ENCODE peak calls at places on chromosomes 12 and 14, in nine cellular contexts. One of them, this sample, is unnamed.

GRCh38 chr12:63966603-63966975 is 122.1 kb downstream of the SRGAP1 start:
- DNase-seq in PC-3: no peak
- DNase-seq in CD4-positive, alpha-beta T cell: no peak
- DNase-seq in dorsolateral prefrontal cortex: no peak
- DNase-seq in ELR: no peak
- DNase-seq in fibroblast of mammary gland: no peak
- DNase-seq in T-cell: no peak
- DNase-seq in NCI-H1092: no peak
- DNase-seq in HT1080: no peak
- DNase-seq in this sample: no peak

GRCh38 chr12:45671254-45671653 is 58.3 kb upstream of the ARID2 start:
- DNase-seq in CD4-positive, alpha-beta T cell: no peak
- DNase-seq in T-cell: no peak
- DNase-seq in fibroblast of mammary gland: peak
- DNase-seq in PC-3: peak
- DNase-seq in dorsolateral prefrontal cortex: no peak
- DNase-seq in ELR: peak
- DNase-seq in NCI-H1092: no peak
- DNase-seq in HT1080: peak
- DNase-seq in this sample: no peak

GRCh38 chr12:69655616-69656336 is 43.3 kb downstream of the BEST3 start:
- DNase-seq in T-cell: no peak
- DNase-seq in fibroblast of mammary gland: peak
- DNase-seq in NCI-H1092: no peak
- DNase-seq in dorsolateral prefrontal cortex: no peak
- DNase-seq in CD4-positive, alpha-beta T cell: no peak
- DNase-seq in ELR: peak
- DNase-seq in PC-3: peak
- DNase-seq in HT1080: peak
- DNase-seq in this sample: no peak

GRCh38 chr12:120709976-120710804 is at the start of gene UNC119B:
- DNase-seq in NCI-H1092: no peak
- DNase-seq in fibroblast of mammary gland: peak
- DNase-seq in T-cell: peak
- DNase-seq in HT1080: no peak
- DNase-seq in PC-3: peak
- DNase-seq in ELR: peak
- DNase-seq in dorsolateral prefrontal cortex: peak
- DNase-seq in CD4-positive, alpha-beta T cell: peak
- DNase-seq in this sample: peak

GRCh38 chr14:22837059-22837749 is 819 bp downstream of the MMP14 start:
- DNase-seq in CD4-positive, alpha-beta T cell: no peak
- DNase-seq in T-cell: no peak
- DNase-seq in dorsolateral prefrontal cortex: no peak
- DNase-seq in PC-3: peak
- DNase-seq in HT1080: no peak
- DNase-seq in ELR: peak
- DNase-seq in NCI-H1092: no peak
- DNase-seq in fibroblast of mammary gland: peak
- DNase-seq in this sample: no peak

GRCh38 chr14:99645545-99646505 is 896 bp downstream of the HHIPL1 start:
- DNase-seq in dorsolateral prefrontal cortex: no peak
- DNase-seq in HT1080: no peak
- DNase-seq in T-cell: no peak
- DNase-seq in PC-3: no peak
- DNase-seq in ELR: no peak
- DNase-seq in CD4-positive, alpha-beta T cell: no peak
- DNase-seq in NCI-H1092: no peak
- DNase-seq in fibroblast of mammary gland: no peak
- DNase-seq in this sample: no peak

GRCh38 chr14:34403646-34404045 is 58.4 kb downstream of the SPTSSA start:
- DNase-seq in PC-3: no peak
- DNase-seq in fibroblast of mammary gland: peak
- DNase-seq in CD4-positive, alpha-beta T cell: no peak
- DNase-seq in ELR: no peak
- DNase-seq in HT1080: no peak
- DNase-seq in NCI-H1092: no peak
- DNase-seq in T-cell: no peak
- DNase-seq in dorsolateral prefrontal cortex: no peak
- DNase-seq in this sample: no peak

GRCh38 chr12:24109381-24110039 is 160.0 kb upstream of the SOX5 start:
- DNase-seq in fibroblast of mammary gland: peak
- DNase-seq in PC-3: peak
- DNase-seq in T-cell: no peak
- DNase-seq in CD4-positive, alpha-beta T cell: no peak
- DNase-seq in ELR: peak
- DNase-seq in dorsolateral prefrontal cortex: no peak
- DNase-seq in NCI-H1092: no peak
- DNase-seq in HT1080: no peak
- DNase-seq in this sample: no peak

GRCh38 chr12:54428050-54429013 is 9.3 kb upstream of the ITGA5 start:
- DNase-seq in dorsolateral prefrontal cortex: no peak
- DNase-seq in T-cell: no peak
- DNase-seq in CD4-positive, alpha-beta T cell: no peak
- DNase-seq in NCI-H1092: no peak
- DNase-seq in HT1080: peak
- DNase-seq in fibroblast of mammary gland: peak
- DNase-seq in PC-3: no peak
- DNase-seq in ELR: peak
- DNase-seq in this sample: no peak

GRCh38 chr14:37595809-37596595 is 573 bp downstream of the TTC6 start:
- DNase-seq in PC-3: peak
- DNase-seq in HT1080: peak
- DNase-seq in ELR: peak
- DNase-seq in CD4-positive, alpha-beta T cell: peak
- DNase-seq in T-cell: no peak
- DNase-seq in fibroblast of mammary gland: peak
- DNase-seq in NCI-H1092: peak
- DNase-seq in dorsolateral prefrontal cortex: no peak
- DNase-seq in this sample: no peak

GRCh38 chr12:1531160-1531653 is 63.2 kb downstream of the FBXL14 start:
- DNase-seq in T-cell: no peak
- DNase-seq in ELR: no peak
- DNase-seq in dorsolateral prefrontal cortex: peak
- DNase-seq in CD4-positive, alpha-beta T cell: no peak
- DNase-seq in HT1080: no peak
- DNase-seq in NCI-H1092: no peak
- DNase-seq in fibroblast of mammary gland: no peak
- DNase-seq in PC-3: no peak
- DNase-seq in this sample: no peak

GRCh38 chr12:78732481-78732880 is 132.1 kb upstream of the SYT1 start:
- DNase-seq in PC-3: no peak
- DNase-seq in CD4-positive, alpha-beta T cell: no peak
- DNase-seq in ELR: no peak
- DNase-seq in NCI-H1092: no peak
- DNase-seq in fibroblast of mammary gland: no peak
- DNase-seq in HT1080: no peak
- DNase-seq in T-cell: no peak
- DNase-seq in dorsolateral prefrontal cortex: no peak
- DNase-seq in this sample: no peak

GRCh38 chr12:70646850-70647249 is 9.6 kb upstream of the PTPRB start:
- DNase-seq in CD4-positive, alpha-beta T cell: no peak
- DNase-seq in ELR: peak
- DNase-seq in T-cell: no peak
- DNase-seq in HT1080: peak
- DNase-seq in fibroblast of mammary gland: peak
- DNase-seq in NCI-H1092: no peak
- DNase-seq in dorsolateral prefrontal cortex: no peak
- DNase-seq in PC-3: peak
- DNase-seq in this sample: no peak

GRCh38 chr14:67729072-67729561 is 27.4 kb downstream of the RDH12 start:
- DNase-seq in dorsolateral prefrontal cortex: no peak
- DNase-seq in PC-3: no peak
- DNase-seq in ELR: no peak
- DNase-seq in fibroblast of mammary gland: no peak
- DNase-seq in CD4-positive, alpha-beta T cell: no peak
- DNase-seq in HT1080: no peak
- DNase-seq in NCI-H1092: no peak
- DNase-seq in T-cell: no peak
- DNase-seq in this sample: no peak

GRCh38 chr12:110270125-110270962 is 10.7 kb upstream of the ATP2A2 start:
- DNase-seq in NCI-H1092: peak
- DNase-seq in dorsolateral prefrontal cortex: peak
- DNase-seq in PC-3: peak
- DNase-seq in fibroblast of mammary gland: peak
- DNase-seq in HT1080: peak
- DNase-seq in CD4-positive, alpha-beta T cell: no peak
- DNase-seq in T-cell: no peak
- DNase-seq in ELR: peak
- DNase-seq in this sample: no peak

GRCh38 chr12:52949413-52950331 is 754 bp downstream of the KRT18 start:
- DNase-seq in dorsolateral prefrontal cortex: no peak
- DNase-seq in NCI-H1092: no peak
- DNase-seq in PC-3: peak
- DNase-seq in fibroblast of mammary gland: peak
- DNase-seq in HT1080: peak
- DNase-seq in ELR: peak
- DNase-seq in CD4-positive, alpha-beta T cell: no peak
- DNase-seq in T-cell: no peak
- DNase-seq in this sample: no peak

GRCh38 chr12:12736759-12737676 is 19.9 kb downstream of the CDKN1B start:
- DNase-seq in dorsolateral prefrontal cortex: no peak
- DNase-seq in fibroblast of mammary gland: peak
- DNase-seq in PC-3: peak
- DNase-seq in HT1080: peak
- DNase-seq in NCI-H1092: no peak
- DNase-seq in CD4-positive, alpha-beta T cell: peak
- DNase-seq in ELR: peak
- DNase-seq in T-cell: peak
- DNase-seq in this sample: peak

GRCh38 chr12:55743967-55744931 is 1.3 kb downstream of the GDF11 start:
- DNase-seq in ELR: peak
- DNase-seq in PC-3: no peak
- DNase-seq in dorsolateral prefrontal cortex: peak
- DNase-seq in T-cell: no peak
- DNase-seq in HT1080: no peak
- DNase-seq in fibroblast of mammary gland: no peak
- DNase-seq in NCI-H1092: no peak
- DNase-seq in CD4-positive, alpha-beta T cell: no peak
- DNase-seq in this sample: no peak